ENCODE peak calls at places on chromosomes 4 and X, in eight cellular contexts. One of them, this sample, is unnamed.

GRCh38 chr4:156971623-156972369 is at the start of gene PDGFC:
- DNase-seq in stimulated activated CD4-positive, alpha-beta T cell treated with anti-CD3 and anti-CD28 coated beads, Interleukin-15, amount 100 ng/mL, for 24 hours: peak; percentile 24
- DNase-seq in stimulated activated CD8-positive, alpha-beta memory T cell treated with anti-CD3 and anti-CD28 coated beads, Interleukin-7, amount 100 ng/mL, for 24 hours: no peak
- DNase-seq in KBM-7: peak; percentile 87
- DNase-seq in iris pigment epithelial cell: peak; percentile 85
- DNase-seq in SW480: peak; percentile 8
- DNase-seq in effector memory CD4-positive, alpha-beta T cell: no peak
- DNase-seq in right cardiac atrium: peak; percentile 73
- DNase-seq in this sample: no peak

GRCh38 chr4:14652522-14652921 is 349.8 kb upstream of the CPEB2 start:
- DNase-seq in stimulated activated CD4-positive, alpha-beta T cell treated with anti-CD3 and anti-CD28 coated beads, Interleukin-15, amount 100 ng/mL, for 24 hours: no peak
- DNase-seq in stimulated activated CD8-positive, alpha-beta memory T cell treated with anti-CD3 and anti-CD28 coated beads, Interleukin-7, amount 100 ng/mL, for 24 hours: no peak
- DNase-seq in KBM-7: no peak
- DNase-seq in iris pigment epithelial cell: no peak
- DNase-seq in SW480: no peak
- DNase-seq in effector memory CD4-positive, alpha-beta T cell: no peak
- DNase-seq in right cardiac atrium: no peak
- DNase-seq in this sample: no peak

GRCh38 chr4:75285837-75286236 is 228.4 kb downstream of the RCHY1 start:
- DNase-seq in stimulated activated CD4-positive, alpha-beta T cell treated with anti-CD3 and anti-CD28 coated beads, Interleukin-15, amount 100 ng/mL, for 24 hours: no peak
- DNase-seq in stimulated activated CD8-positive, alpha-beta memory T cell treated with anti-CD3 and anti-CD28 coated beads, Interleukin-7, amount 100 ng/mL, for 24 hours: no peak
- DNase-seq in KBM-7: no peak
- DNase-seq in iris pigment epithelial cell: no peak
- DNase-seq in SW480: no peak
- DNase-seq in effector memory CD4-positive, alpha-beta T cell: no peak
- DNase-seq in right cardiac atrium: no peak
- DNase-seq in this sample: no peak

GRCh38 chr4:113637823-113638691 is 123.5 kb downstream of the CAMK2D start:
- DNase-seq in stimulated activated CD4-positive, alpha-beta T cell treated with anti-CD3 and anti-CD28 coated beads, Interleukin-15, amount 100 ng/mL, for 24 hours: no peak
- DNase-seq in stimulated activated CD8-positive, alpha-beta memory T cell treated with anti-CD3 and anti-CD28 coated beads, Interleukin-7, amount 100 ng/mL, for 24 hours: no peak
- DNase-seq in KBM-7: no peak
- DNase-seq in iris pigment epithelial cell: no peak
- DNase-seq in SW480: no peak
- DNase-seq in effector memory CD4-positive, alpha-beta T cell: no peak
- DNase-seq in right cardiac atrium: no peak
- DNase-seq in this sample: no peak

GRCh38 chr4:129545599-129546278 is 449.8 kb downstream of the C4orf33 start:
- DNase-seq in stimulated activated CD4-positive, alpha-beta T cell treated with anti-CD3 and anti-CD28 coated beads, Interleukin-15, amount 100 ng/mL, for 24 hours: no peak
- DNase-seq in stimulated activated CD8-positive, alpha-beta memory T cell treated with anti-CD3 and anti-CD28 coated beads, Interleukin-7, amount 100 ng/mL, for 24 hours: no peak
- DNase-seq in KBM-7: no peak
- DNase-seq in iris pigment epithelial cell: peak; percentile 29
- DNase-seq in SW480: no peak
- DNase-seq in effector memory CD4-positive, alpha-beta T cell: no peak
- DNase-seq in right cardiac atrium: peak; percentile 90
- DNase-seq in this sample: no peak

GRCh38 chrX:106897259-106897658 is 5.9 kb downstream of the RIPPLY1 start:
- DNase-seq in stimulated activated CD4-positive, alpha-beta T cell treated with anti-CD3 and anti-CD28 coated beads, Interleukin-15, amount 100 ng/mL, for 24 hours: no peak
- DNase-seq in stimulated activated CD8-positive, alpha-beta memory T cell treated with anti-CD3 and anti-CD28 coated beads, Interleukin-7, amount 100 ng/mL, for 24 hours: no peak
- DNase-seq in KBM-7: no peak
- DNase-seq in iris pigment epithelial cell: peak; percentile 70
- DNase-seq in SW480: no peak
- DNase-seq in effector memory CD4-positive, alpha-beta T cell: no peak
- DNase-seq in right cardiac atrium: no peak
- DNase-seq in this sample: no peak

GRCh38 chr4:65600656-65601055 is 69.6 kb downstream of the EPHA5 start:
- DNase-seq in stimulated activated CD4-positive, alpha-beta T cell treated with anti-CD3 and anti-CD28 coated beads, Interleukin-15, amount 100 ng/mL, for 24 hours: no peak
- DNase-seq in stimulated activated CD8-positive, alpha-beta memory T cell treated with anti-CD3 and anti-CD28 coated beads, Interleukin-7, amount 100 ng/mL, for 24 hours: no peak
- DNase-seq in KBM-7: no peak
- DNase-seq in iris pigment epithelial cell: no peak
- DNase-seq in SW480: no peak
- DNase-seq in effector memory CD4-positive, alpha-beta T cell: no peak
- DNase-seq in right cardiac atrium: no peak
- DNase-seq in this sample: no peak

GRCh38 chr4:6626066-6626465 is 14.4 kb upstream of the MRFAP1 start:
- DNase-seq in stimulated activated CD4-positive, alpha-beta T cell treated with anti-CD3 and anti-CD28 coated beads, Interleukin-15, amount 100 ng/mL, for 24 hours: no peak
- DNase-seq in stimulated activated CD8-positive, alpha-beta memory T cell treated with anti-CD3 and anti-CD28 coated beads, Interleukin-7, amount 100 ng/mL, for 24 hours: no peak
- DNase-seq in KBM-7: no peak
- DNase-seq in iris pigment epithelial cell: no peak
- DNase-seq in SW480: no peak
- DNase-seq in effector memory CD4-positive, alpha-beta T cell: no peak
- DNase-seq in right cardiac atrium: no peak
- DNase-seq in this sample: no peak

GRCh38 chrX:50648151-50648550 is 165.8 kb downstream of the SHROOM4 start:
- DNase-seq in stimulated activated CD4-positive, alpha-beta T cell treated with anti-CD3 and anti-CD28 coated beads, Interleukin-15, amount 100 ng/mL, for 24 hours: no peak
- DNase-seq in stimulated activated CD8-positive, alpha-beta memory T cell treated with anti-CD3 and anti-CD28 coated beads, Interleukin-7, amount 100 ng/mL, for 24 hours: no peak
- DNase-seq in KBM-7: no peak
- DNase-seq in iris pigment epithelial cell: no peak
- DNase-seq in SW480: no peak
- DNase-seq in effector memory CD4-positive, alpha-beta T cell: no peak
- DNase-seq in right cardiac atrium: no peak
- DNase-seq in this sample: no peak

GRCh38 chrX:118211891-118212816 is 95.5 kb upstream of the KLHL13 start:
- DNase-seq in stimulated activated CD4-positive, alpha-beta T cell treated with anti-CD3 and anti-CD28 coated beads, Interleukin-15, amount 100 ng/mL, for 24 hours: no peak
- DNase-seq in stimulated activated CD8-positive, alpha-beta memory T cell treated with anti-CD3 and anti-CD28 coated beads, Interleukin-7, amount 100 ng/mL, for 24 hours: no peak
- DNase-seq in KBM-7: no peak
- DNase-seq in iris pigment epithelial cell: no peak
- DNase-seq in SW480: no peak
- DNase-seq in effector memory CD4-positive, alpha-beta T cell: no peak
- DNase-seq in right cardiac atrium: no peak
- DNase-seq in this sample: no peak

GRCh38 chr4:99117876-99118693 is 26.0 kb downstream of the ADH4 start:
- DNase-seq in stimulated activated CD4-positive, alpha-beta T cell treated with anti-CD3 and anti-CD28 coated beads, Interleukin-15, amount 100 ng/mL, for 24 hours: no peak
- DNase-seq in stimulated activated CD8-positive, alpha-beta memory T cell treated with anti-CD3 and anti-CD28 coated beads, Interleukin-7, amount 100 ng/mL, for 24 hours: no peak
- DNase-seq in KBM-7: peak; percentile 43
- DNase-seq in iris pigment epithelial cell: no peak
- DNase-seq in SW480: peak; percentile 21
- DNase-seq in effector memory CD4-positive, alpha-beta T cell: no peak
- DNase-seq in right cardiac atrium: no peak
- DNase-seq in this sample: no peak

GRCh38 chrX:99301990-99302389 is 1108.1 kb downstream of the PCDH19 start:
- DNase-seq in stimulated activated CD4-positive, alpha-beta T cell treated with anti-CD3 and anti-CD28 coated beads, Interleukin-15, amount 100 ng/mL, for 24 hours: no peak
- DNase-seq in stimulated activated CD8-positive, alpha-beta memory T cell treated with anti-CD3 and anti-CD28 coated beads, Interleukin-7, amount 100 ng/mL, for 24 hours: no peak
- DNase-seq in KBM-7: peak; percentile 46
- DNase-seq in iris pigment epithelial cell: no peak
- DNase-seq in SW480: peak; percentile 59
- DNase-seq in effector memory CD4-positive, alpha-beta T cell: no peak
- DNase-seq in right cardiac atrium: no peak
- DNase-seq in this sample: no peak

GRCh38 chr4:41866799-41867677 is 68.2 kb upstream of the TMEM33 start:
- DNase-seq in stimulated activated CD4-positive, alpha-beta T cell treated with anti-CD3 and anti-CD28 coated beads, Interleukin-15, amount 100 ng/mL, for 24 hours: peak; percentile 2
- DNase-seq in stimulated activated CD8-positive, alpha-beta memory T cell treated with anti-CD3 and anti-CD28 coated beads, Interleukin-7, amount 100 ng/mL, for 24 hours: no peak
- DNase-seq in KBM-7: no peak
- DNase-seq in iris pigment epithelial cell: no peak
- DNase-seq in SW480: no peak
- DNase-seq in effector memory CD4-positive, alpha-beta T cell: no peak
- DNase-seq in right cardiac atrium: no peak
- DNase-seq in this sample: no peak

GRCh38 chr4:167613381-167613780 is 379.1 kb upstream of the SPOCK3 start:
- DNase-seq in stimulated activated CD4-positive, alpha-beta T cell treated with anti-CD3 and anti-CD28 coated beads, Interleukin-15, amount 100 ng/mL, for 24 hours: no peak
- DNase-seq in stimulated activated CD8-positive, alpha-beta memory T cell treated with anti-CD3 and anti-CD28 coated beads, Interleukin-7, amount 100 ng/mL, for 24 hours: no peak
- DNase-seq in KBM-7: no peak
- DNase-seq in iris pigment epithelial cell: no peak
- DNase-seq in SW480: no peak
- DNase-seq in effector memory CD4-positive, alpha-beta T cell: no peak
- DNase-seq in right cardiac atrium: no peak
- DNase-seq in this sample: no peak

GRCh38 chr4:69787879-69788278 is 27.5 kb upstream of the SULT1B1 start:
- DNase-seq in stimulated activated CD4-positive, alpha-beta T cell treated with anti-CD3 and anti-CD28 coated beads, Interleukin-15, amount 100 ng/mL, for 24 hours: no peak
- DNase-seq in stimulated activated CD8-positive, alpha-beta memory T cell treated with anti-CD3 and anti-CD28 coated beads, Interleukin-7, amount 100 ng/mL, for 24 hours: no peak
- DNase-seq in KBM-7: no peak
- DNase-seq in iris pigment epithelial cell: peak; percentile 23
- DNase-seq in SW480: no peak
- DNase-seq in effector memory CD4-positive, alpha-beta T cell: no peak
- DNase-seq in right cardiac atrium: no peak
- DNase-seq in this sample: no peak

GRCh38 chrX:106177106-106177981 is 9.2 kb downstream of the PWWP3B start:
- DNase-seq in stimulated activated CD4-positive, alpha-beta T cell treated with anti-CD3 and anti-CD28 coated beads, Interleukin-15, amount 100 ng/mL, for 24 hours: no peak
- DNase-seq in stimulated activated CD8-positive, alpha-beta memory T cell treated with anti-CD3 and anti-CD28 coated beads, Interleukin-7, amount 100 ng/mL, for 24 hours: no peak
- DNase-seq in KBM-7: no peak
- DNase-seq in iris pigment epithelial cell: peak; percentile 14
- DNase-seq in SW480: no peak
- DNase-seq in effector memory CD4-positive, alpha-beta T cell: no peak
- DNase-seq in right cardiac atrium: peak; percentile 71
- DNase-seq in this sample: no peak

GRCh38 chr4:153023692-153024394 is 87.7 kb downstream of the FHDC1 start:
- DNase-seq in stimulated activated CD4-positive, alpha-beta T cell treated with anti-CD3 and anti-CD28 coated beads, Interleukin-15, amount 100 ng/mL, for 24 hours: no peak
- DNase-seq in stimulated activated CD8-positive, alpha-beta memory T cell treated with anti-CD3 and anti-CD28 coated beads, Interleukin-7, amount 100 ng/mL, for 24 hours: no peak
- DNase-seq in KBM-7: peak; percentile 25
- DNase-seq in iris pigment epithelial cell: no peak
- DNase-seq in SW480: no peak
- DNase-seq in effector memory CD4-positive, alpha-beta T cell: no peak
- DNase-seq in right cardiac atrium: no peak
- DNase-seq in this sample: no peak